ENCODE peak calls at places on chromosomes 7 and 10, in ten cellular contexts. M is RPMI7951; X is stimulated activated naive CD8-positive, alpha-beta T cell treated with anti-CD3 and anti-CD28 coated beads, Interleukin-15, amount 100 ng/mL, for 72 hours; Q is H7; C is NCI-H2029; B is nucleus accumbens; E is left ventricle myocardium superior; K is activated effector memory CD4-positive, alpha-beta T cell treated with Interleukin-2 at 50 U/mL for 16 hours; S is kidney tubule cell; Y is substantia nigra. U is an unnamed sample.

GRCh38 chr10:73609116-73609515 is 18.0 kb upstream of the USP54 start:
- DNase-seq in M (no peak), X (no peak), Q (no peak), C (no peak), B (no peak), E (no peak), K (no peak), S (no peak), Y (no peak), U (no peak)

GRCh38 chr7:41481353-41481752 is 221.5 kb downstream of the INHBA start:
- DNase-seq in M (no peak), X (no peak), Q (no peak), C (no peak), B (no peak), E (no peak), K (no peak), S (no peak), Y (no peak), U (no peak)

GRCh38 chr10:95415631-95416031 is 124.8 kb upstream of the PDLIM1 start:
- DNase-seq in M (no peak), X (no peak), Q (peak), C (no peak), B (no peak), E (peak), K (no peak), S (no peak), Y (no peak), U (no peak)

GRCh38 chr10:128489324-128490247 is 363.4 kb upstream of the MKI67 start:
- DNase-seq in M (no peak), X (no peak), Q (peak), C (no peak), B (no peak), E (no peak), K (no peak), S (no peak), Y (no peak), U (no peak)

GRCh38 chr7:131538071-131538790 is 18.2 kb downstream of the PODXL start:
- DNase-seq in M (peak), X (no peak), Q (no peak), C (no peak), B (no peak), E (no peak), K (no peak), S (peak), Y (no peak), U (no peak)

GRCh38 chr10:124685251-124685650 is 58.9 kb downstream of the FAM53B start:
- DNase-seq in M (no peak), X (no peak), Q (no peak), C (no peak), B (no peak), E (peak), K (no peak), S (no peak), Y (no peak), U (no peak)

GRCh38 chr10:71771821-71772617 is 1.3 kb downstream of the VSIR start:
- DNase-seq in M (peak), X (no peak), Q (no peak), C (no peak), B (no peak), E (peak), K (no peak), S (peak), Y (no peak), U (peak)

GRCh38 chr7:653829-654764 is 72.4 kb upstream of the DNAAF5 start:
- DNase-seq in M (no peak), X (no peak), Q (no peak), C (no peak), B (no peak), E (no peak), K (no peak), S (no peak), Y (no peak), U (no peak)

GRCh38 chr10:24299587-24300258 is 90.8 kb downstream of the KIAA1217 start:
- DNase-seq in M (peak), X (no peak), Q (no peak), C (no peak), B (no peak), E (no peak), K (no peak), S (peak), Y (no peak), U (no peak)

U was measured in activated naive CD8-positive, alpha-beta T cell treated with anti-CD3 and anti-CD28 coated beads for 36 hours.